ENCODE peak calls at places on chromosome 11, in six cellular contexts. E, N, X, Q, F and A are unnamed samples.

GRCh38 chr11:1540074-1540473 is 32.0 kb downstream of the DUSP8 start:
- DNase-seq in E (no peak), N (no peak), X (no peak), Q (no peak), F (no peak), A (no peak)

GRCh38 chr11:115616941-115617340 is 112.7 kb upstream of the CADM1 start:
- DNase-seq in E (no peak), N (no peak), X (no peak), Q (no peak), F (peak), A (no peak)

GRCh38 chr11:70590356-70590991 is 192.1 kb downstream of the CTTN start:
- DNase-seq in E (no peak), N (no peak), X (no peak), Q (no peak), F (no peak), A (no peak)

GRCh38 chr11:69587454-69588081 is 53.4 kb upstream of the CCND1 start:
- DNase-seq in E (no peak), N (no peak), X (no peak), Q (no peak), F (peak), A (no peak)

GRCh38 chr11:72584293-72584921 is 89.8 kb downstream of the PDE2A start:
- DNase-seq in E (peak), N (peak), X (peak), Q (peak), F (peak), A (peak)

GRCh38 chr11:102452461-102453285 is at the start of gene TMEM123:
- DNase-seq in E (peak), N (peak), X (peak), Q (peak), F (peak), A (peak)

GRCh38 chr11:1729692-1730011 is 20.7 kb downstream of the IFITM10 start:
- DNase-seq in E (no peak), N (no peak), X (no peak), Q (no peak), F (no peak), A (no peak)

GRCh38 chr11:134414772-134415765 is 3.0 kb upstream of the B3GAT1 start:
- DNase-seq in E (no peak), N (no peak), X (no peak), Q (no peak), F (no peak), A (no peak)

GRCh38 chr11:6576471-6577373 is 26.7 kb downstream of the RRP8 start:
- DNase-seq in E (no peak), N (no peak), X (no peak), Q (no peak), F (peak), A (no peak)

GRCh38 chr11:123246749-123247497 is 51.9 kb upstream of the CLMP start:
- DNase-seq in E (peak), N (peak), X (peak), Q (peak), F (peak), A (peak)

GRCh38 chr11:74175923-74176322 is 4.8 kb downstream of the PPME1 start:
- DNase-seq in E (no peak), N (no peak), X (no peak), Q (no peak), F (no peak), A (no peak)